ENCODE peak calls at places on chromosome 4, in nine cellular contexts. S is psoas muscle, N is K562, E is AG04449, C is astrocyte of the spinal cord, Y is fibroblast of mammary gland, V is lower lobe of right lung, F is body of pancreas, H is fibroblast of pulmonary artery. J is an unnamed sample.

GRCh38 chr4:175947117-175947722 is 118.4 kb upstream of the WDR17 start:
- DNase-seq in E (peak; percentile 1), N (no peak), Y (peak; percentile 44), S (no peak), H (peak; percentile 64), V (no peak), F (no peak), C (peak; percentile 50), J (peak; percentile 2)

GRCh38 chr4:95379633-95380032 is 169.1 kb downstream of the UNC5C start:
- DNase-seq in S (no peak), N (no peak), F (no peak), C (no peak), Y (no peak), V (no peak), E (no peak), H (no peak), J (no peak)

GRCh38 chr4:54185380-54185779 is 43.7 kb upstream of the PDGFRA start:
- DNase-seq in H (no peak), E (no peak), F (no peak), S (no peak), C (no peak), N (peak; percentile 12), Y (no peak), V (no peak), J (no peak)

GRCh38 chr4:124745988-124746801 is 33.7 kb upstream of the ANKRD50 start:
- DNase-seq in V (no peak), E (no peak), Y (no peak), N (no peak), F (no peak), C (no peak), S (no peak), H (peak; percentile 71), J (no peak)

GRCh38 chr4:17491196-17491595 is 20.7 kb downstream of the QDPR start:
- DNase-seq in N (no peak), H (no peak), Y (no peak), C (no peak), E (no peak), V (no peak), S (no peak), F (no peak), J (no peak)

GRCh38 chr4:71406459-71406963 is 67.7 kb downstream of the SLC4A4 start:
- DNase-seq in N (peak; percentile 10), E (no peak), F (no peak), H (peak; percentile 11), S (no peak), C (peak; percentile 27), V (no peak), Y (peak; percentile 52), J (no peak)

GRCh38 chr4:36337665-36338064 is 56.2 kb downstream of the DTHD1 start:
- DNase-seq in C (no peak), E (no peak), H (no peak), S (no peak), Y (no peak), V (no peak), N (no peak), F (no peak), J (no peak)

GRCh38 chr4:101458914-101459313 is 111.6 kb upstream of the PPP3CA start:
- DNase-seq in Y (no peak), C (no peak), F (no peak), E (no peak), N (no peak), H (peak; percentile 34), S (no peak), V (no peak), J (no peak)

GRCh38 chr4:3875466-3875865 is 109.3 kb downstream of the ADRA2C start:
- DNase-seq in V (no peak), Y (no peak), N (no peak), S (no peak), C (no peak), H (no peak), F (no peak), E (no peak), J (no peak)

GRCh38 chr4:4866833-4867744 is 7.6 kb downstream of the MSX1 start:
- DNase-seq in E (no peak), V (no peak), N (peak; percentile 35), H (no peak), C (peak; percentile 58), S (peak; percentile 47), F (peak; percentile 45), Y (peak; percentile 47), J (no peak)

GRCh38 chr4:8201341-8201781 is 2.3 kb downstream of the SH3TC1 start:
- DNase-seq in F (no peak), Y (no peak), N (no peak), V (no peak), C (no peak), H (no peak), E (no peak), S (no peak), J (no peak)

GRCh38 chr4:32826169-32826568 is 2106.0 kb downstream of the PCDH7 start:
- DNase-seq in S (no peak), F (no peak), V (no peak), N (no peak), E (no peak), C (peak; percentile 7), H (peak; percentile 4), Y (peak; percentile 16), J (no peak)

GRCh38 chr4:159549092-159549491 is 446.2 kb downstream of the RAPGEF2 start:
- DNase-seq in F (no peak), V (no peak), H (no peak), N (no peak), Y (peak; percentile 44), C (peak; percentile 49), S (no peak), E (no peak), J (no peak)

GRCh38 chr4:166501941-166502382 is 628.9 kb downstream of the TLL1 start:
- DNase-seq in Y (peak; percentile 15), N (no peak), S (no peak), C (no peak), H (peak; percentile 55), V (no peak), F (peak; percentile 48), E (no peak), J (no peak)

GRCh38 chr4:89469930-89470375 is 162.4 kb upstream of the GPRIN3 start:
- DNase-seq in H (peak; percentile 97), C (peak; percentile 94), E (peak; percentile 78), F (peak; percentile 12), S (no peak), N (no peak), V (no peak), Y (peak; percentile 99), J (peak; percentile 78)

GRCh38 chr4:98661356-98662054 is 3.1 kb upstream of the TSPAN5 start:
- DNase-seq in N (no peak), E (no peak), S (no peak), F (no peak), V (no peak), C (no peak), H (no peak), Y (no peak), J (no peak)

GRCh38 chr4:177419416-177419815 is 22.8 kb downstream of the AGA start:
- DNase-seq in S (no peak), E (no peak), V (no peak), Y (no peak), N (no peak), F (no peak), H (no peak), C (no peak), J (no peak)

GRCh38 chr4:25872851-25873631 is 10.3 kb upstream of the SEL1L3 start:
- DNase-seq in H (no peak), C (no peak), F (no peak), S (no peak), V (no peak), N (no peak), Y (no peak), E (no peak), J (no peak)
- H3K4me3 ChIP-seq in H (no peak overlapping the region), C (no peak overlapping the region), F (no peak overlapping the region), S (no peak overlapping the region), V (no peak overlapping the region), N (no peak overlapping the region), Y (no peak overlapping the region), E (no peak overlapping the region), J (no peak overlapping the region)

GRCh38 chr4:39441593-39441992 is 17.1 kb downstream of the RPL9 start:
- DNase-seq in Y (no peak), S (no peak), E (no peak), N (no peak), F (no peak), C (no peak), H (no peak), V (no peak), J (no peak)

GRCh38 chr4:39433878-39434492 is 24.7 kb downstream of the RPL9 start:
- DNase-seq in E (no peak), Y (no peak), N (no peak), S (no peak), F (no peak), C (no peak), H (no peak), V (no peak), J (no peak)

DNA sequence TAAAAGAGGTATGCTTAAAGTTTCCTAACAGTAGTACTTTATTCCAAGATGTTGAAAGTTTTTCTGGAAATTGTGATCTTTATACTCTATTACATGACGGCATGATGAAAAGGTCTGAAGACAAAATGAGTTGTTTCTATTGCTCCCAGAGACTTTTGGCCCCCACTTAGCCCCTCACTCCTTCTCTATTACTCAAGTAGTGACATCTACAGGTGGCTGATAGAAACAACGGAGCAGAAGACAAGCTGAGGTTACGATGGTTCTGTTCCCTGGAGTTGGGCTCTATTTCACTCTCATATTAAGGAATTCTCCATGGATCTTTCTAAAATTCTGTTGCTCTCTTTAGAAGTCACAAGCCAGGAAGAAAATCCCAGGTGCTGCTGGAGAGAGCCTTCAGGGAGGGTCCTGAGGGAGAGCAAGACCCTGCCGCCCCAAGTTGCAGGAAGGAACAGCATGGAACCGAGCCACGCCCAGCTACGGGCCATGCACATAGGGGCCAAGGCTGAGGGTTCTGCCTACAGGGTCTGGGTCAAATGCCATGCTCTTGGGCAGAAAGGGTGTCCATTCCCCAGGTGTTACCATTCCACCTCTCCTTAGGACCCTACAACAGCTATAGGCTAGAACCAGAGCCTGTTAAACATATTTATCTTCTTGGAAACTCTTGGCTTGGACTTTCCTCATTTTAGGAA is 22.7 kb downstream of the RPL9 start:
- DNase-seq in H (no peak), F (no peak), V (no peak), Y (no peak), N (no peak), E (no peak), C (no peak), S (no peak), J (no peak)
- TF ChIP-seq CTCF in H (peak; percentile 41), F (peak; percentile 15), V (peak; percentile 9), Y (peak; percentile 17), N (peak; percentile 51), E (peak; percentile 2), C (peak; percentile 27), S (no peak), J (peak; percentile 10)

GRCh38 chr4:28755081-28755480 is 1894.4 kb downstream of the STIM2 start:
- DNase-seq in V (no peak), S (no peak), N (no peak), F (no peak), E (no peak), Y (no peak), C (no peak), H (no peak), J (no peak)

GRCh38 chr4:28760003-28760402 is 1899.4 kb downstream of the STIM2 start:
- DNase-seq in V (no peak), Y (no peak), C (no peak), E (no peak), S (no peak), F (no peak), N (no peak), H (no peak), J (no peak)

GRCh38 chr4:28759064-28759463 is 1898.4 kb downstream of the STIM2 start:
- DNase-seq in F (no peak), V (no peak), E (no peak), Y (no peak), S (no peak), N (no peak), H (no peak), C (no peak), J (no peak)
- H3K4me3 ChIP-seq in F (no peak overlapping the region), V (no peak overlapping the region), E (no peak overlapping the region), Y (no peak overlapping the region), S (no peak overlapping the region), N (no peak overlapping the region), H (no peak overlapping the region), C (no peak overlapping the region), J (no peak overlapping the region)

GRCh38 chr4:119785963-119786362 is 157.4 kb upstream of the PDE5A start:
- DNase-seq in V (no peak), H (peak; percentile 43), N (no peak), Y (peak; percentile 49), E (no peak), F (peak; percentile 32), C (peak; percentile 33), S (no peak), J (no peak)
- TF ChIP-seq CTCF in V (peak; percentile 44), H (peak; percentile 33), N (no peak), Y (peak; percentile 41), E (peak; percentile 16), F (peak; percentile 58), C (peak; percentile 32), S (peak; percentile 55), J (peak; percentile 44)